ENCODE peak calls at places on chromosome 4, in nine cellular contexts. One of them, this sample, is unnamed.

GRCh38 chr4:2648159-2648814 is 107.8 kb downstream of the TNIP2 start:
- DNase-seq in stromal cell of bone marrow: no peak
- DNase-seq in left ventricle myocardium superior: no peak
- DNase-seq in RWPE1: no peak
- DNase-seq in NCI-H460: no peak
- DNase-seq in hepatocyte: no peak
- DNase-seq in stimulated activated CD4-positive, alpha-beta T cell treated with anti-CD3 and anti-CD28 coated beads, Interleukin-12 subunit alpha, Interleukin-12 subunit beta, amount 100 ng/mL, for 48 hours: no peak
- DNase-seq in NCI-H1092 treated with DMSO at 0.1 percent for 48 hours: no peak
- DNase-seq in GM23248: no peak
- DNase-seq in this sample: no peak

GRCh38 chr4:135256111-135256510 is 1054.5 kb upstream of the PABPC4L start:
- DNase-seq in stromal cell of bone marrow: no peak
- DNase-seq in left ventricle myocardium superior: no peak
- DNase-seq in RWPE1: no peak
- DNase-seq in NCI-H460: no peak
- DNase-seq in hepatocyte: no peak
- DNase-seq in stimulated activated CD4-positive, alpha-beta T cell treated with anti-CD3 and anti-CD28 coated beads, Interleukin-12 subunit alpha, Interleukin-12 subunit beta, amount 100 ng/mL, for 48 hours: no peak
- DNase-seq in NCI-H1092 treated with DMSO at 0.1 percent for 48 hours: no peak
- DNase-seq in GM23248: no peak
- DNase-seq in this sample: no peak

GRCh38 chr4:94743838-94744237 is 13.9 kb upstream of the BMPR1B start:
- DNase-seq in stromal cell of bone marrow: no peak
- DNase-seq in left ventricle myocardium superior: no peak
- DNase-seq in RWPE1: no peak
- DNase-seq in NCI-H460: no peak
- DNase-seq in hepatocyte: no peak
- DNase-seq in stimulated activated CD4-positive, alpha-beta T cell treated with anti-CD3 and anti-CD28 coated beads, Interleukin-12 subunit alpha, Interleukin-12 subunit beta, amount 100 ng/mL, for 48 hours: no peak
- DNase-seq in NCI-H1092 treated with DMSO at 0.1 percent for 48 hours: no peak
- DNase-seq in GM23248: no peak
- DNase-seq in this sample: no peak

GRCh38 chr4:25552580-25553271 is 102.9 kb upstream of the SLC34A2 start:
- DNase-seq in stromal cell of bone marrow: no peak
- DNase-seq in left ventricle myocardium superior: peak; percentile 29
- DNase-seq in RWPE1: no peak
- DNase-seq in NCI-H460: no peak
- DNase-seq in hepatocyte: no peak
- DNase-seq in stimulated activated CD4-positive, alpha-beta T cell treated with anti-CD3 and anti-CD28 coated beads, Interleukin-12 subunit alpha, Interleukin-12 subunit beta, amount 100 ng/mL, for 48 hours: no peak
- DNase-seq in NCI-H1092 treated with DMSO at 0.1 percent for 48 hours: no peak
- DNase-seq in GM23248: peak; percentile 2
- DNase-seq in this sample: no peak

GRCh38 chr4:41258783-41259182 is 2.1 kb downstream of the UCHL1 start:
- DNase-seq in stromal cell of bone marrow: peak; percentile 70
- DNase-seq in left ventricle myocardium superior: no peak
- DNase-seq in RWPE1: peak; percentile 42
- DNase-seq in NCI-H460: peak; percentile 64
- DNase-seq in hepatocyte: peak; percentile 67
- DNase-seq in stimulated activated CD4-positive, alpha-beta T cell treated with anti-CD3 and anti-CD28 coated beads, Interleukin-12 subunit alpha, Interleukin-12 subunit beta, amount 100 ng/mL, for 48 hours: no peak
- DNase-seq in NCI-H1092 treated with DMSO at 0.1 percent for 48 hours: peak; percentile 28
- DNase-seq in GM23248: peak; percentile 82
- DNase-seq in this sample: peak; percentile 57

GRCh38 chr4:152680988-152681731 is 1.4 kb upstream of the TMEM154 start:
- DNase-seq in stromal cell of bone marrow: no peak
- DNase-seq in left ventricle myocardium superior: no peak
- DNase-seq in RWPE1: peak; percentile 93
- DNase-seq in NCI-H460: peak; percentile 16
- DNase-seq in hepatocyte: no peak
- DNase-seq in stimulated activated CD4-positive, alpha-beta T cell treated with anti-CD3 and anti-CD28 coated beads, Interleukin-12 subunit alpha, Interleukin-12 subunit beta, amount 100 ng/mL, for 48 hours: no peak
- DNase-seq in NCI-H1092 treated with DMSO at 0.1 percent for 48 hours: no peak
- DNase-seq in GM23248: peak; percentile 83
- DNase-seq in this sample: peak; percentile 83

GRCh38 chr4:19689511-19689910 is 562.2 kb upstream of the SLIT2 start:
- DNase-seq in stromal cell of bone marrow: peak; percentile 25
- DNase-seq in left ventricle myocardium superior: no peak
- DNase-seq in RWPE1: peak; percentile 3
- DNase-seq in NCI-H460: no peak
- DNase-seq in hepatocyte: no peak
- DNase-seq in stimulated activated CD4-positive, alpha-beta T cell treated with anti-CD3 and anti-CD28 coated beads, Interleukin-12 subunit alpha, Interleukin-12 subunit beta, amount 100 ng/mL, for 48 hours: no peak
- DNase-seq in NCI-H1092 treated with DMSO at 0.1 percent for 48 hours: no peak
- DNase-seq in GM23248: peak; percentile 83
- DNase-seq in this sample: peak; percentile 43

GRCh38 chr4:114399085-114399484 is 199.5 kb upstream of the UGT8 start:
- DNase-seq in stromal cell of bone marrow: no peak
- DNase-seq in left ventricle myocardium superior: no peak
- DNase-seq in RWPE1: no peak
- DNase-seq in NCI-H460: no peak
- DNase-seq in hepatocyte: peak; percentile 32
- DNase-seq in stimulated activated CD4-positive, alpha-beta T cell treated with anti-CD3 and anti-CD28 coated beads, Interleukin-12 subunit alpha, Interleukin-12 subunit beta, amount 100 ng/mL, for 48 hours: no peak
- DNase-seq in NCI-H1092 treated with DMSO at 0.1 percent for 48 hours: no peak
- DNase-seq in GM23248: no peak
- DNase-seq in this sample: no peak

GRCh38 chr4:150098214-150098613 is 20.0 kb downstream of the DCLK2 start:
- DNase-seq in stromal cell of bone marrow: peak; percentile 8
- DNase-seq in left ventricle myocardium superior: no peak
- DNase-seq in RWPE1: no peak
- DNase-seq in NCI-H460: no peak
- DNase-seq in hepatocyte: no peak
- DNase-seq in stimulated activated CD4-positive, alpha-beta T cell treated with anti-CD3 and anti-CD28 coated beads, Interleukin-12 subunit alpha, Interleukin-12 subunit beta, amount 100 ng/mL, for 48 hours: no peak
- DNase-seq in NCI-H1092 treated with DMSO at 0.1 percent for 48 hours: no peak
- DNase-seq in GM23248: no peak
- DNase-seq in this sample: no peak

GRCh38 chr4:23348789-23349498 is 540.9 kb downstream of the PPARGC1A start:
- DNase-seq in stromal cell of bone marrow: no peak
- DNase-seq in left ventricle myocardium superior: no peak
- DNase-seq in RWPE1: no peak
- DNase-seq in NCI-H460: no peak
- DNase-seq in hepatocyte: no peak
- DNase-seq in stimulated activated CD4-positive, alpha-beta T cell treated with anti-CD3 and anti-CD28 coated beads, Interleukin-12 subunit alpha, Interleukin-12 subunit beta, amount 100 ng/mL, for 48 hours: no peak
- DNase-seq in NCI-H1092 treated with DMSO at 0.1 percent for 48 hours: no peak
- DNase-seq in GM23248: no peak
- DNase-seq in this sample: no peak

GRCh38 chr4:141329174-141329569 is 108.5 kb downstream of the ZNF330 start:
- DNase-seq in stromal cell of bone marrow: peak; percentile 54
- DNase-seq in left ventricle myocardium superior: no peak
- DNase-seq in RWPE1: peak; percentile 27
- DNase-seq in NCI-H460: peak; percentile 63
- DNase-seq in hepatocyte: no peak
- DNase-seq in stimulated activated CD4-positive, alpha-beta T cell treated with anti-CD3 and anti-CD28 coated beads, Interleukin-12 subunit alpha, Interleukin-12 subunit beta, amount 100 ng/mL, for 48 hours: no peak
- DNase-seq in NCI-H1092 treated with DMSO at 0.1 percent for 48 hours: no peak
- DNase-seq in GM23248: peak; percentile 87
- DNase-seq in this sample: peak; percentile 8

GRCh38 chr4:3770323-3771166 is 4.4 kb downstream of the ADRA2C start:
- DNase-seq in stromal cell of bone marrow: no peak
- DNase-seq in left ventricle myocardium superior: no peak
- DNase-seq in RWPE1: no peak
- DNase-seq in NCI-H460: no peak
- DNase-seq in hepatocyte: no peak
- DNase-seq in stimulated activated CD4-positive, alpha-beta T cell treated with anti-CD3 and anti-CD28 coated beads, Interleukin-12 subunit alpha, Interleukin-12 subunit beta, amount 100 ng/mL, for 48 hours: no peak
- DNase-seq in NCI-H1092 treated with DMSO at 0.1 percent for 48 hours: no peak
- DNase-seq in GM23248: no peak
- DNase-seq in this sample: no peak

GRCh38 chr4:153471691-153472080 is 5.5 kb downstream of the TMEM131L start:
- DNase-seq in stromal cell of bone marrow: no peak
- DNase-seq in left ventricle myocardium superior: no peak
- DNase-seq in RWPE1: peak; percentile 42
- DNase-seq in NCI-H460: no peak
- DNase-seq in hepatocyte: no peak
- DNase-seq in stimulated activated CD4-positive, alpha-beta T cell treated with anti-CD3 and anti-CD28 coated beads, Interleukin-12 subunit alpha, Interleukin-12 subunit beta, amount 100 ng/mL, for 48 hours: no peak
- DNase-seq in NCI-H1092 treated with DMSO at 0.1 percent for 48 hours: no peak
- DNase-seq in GM23248: no peak
- DNase-seq in this sample: no peak

GRCh38 chr4:39913466-39913865 is 64.2 kb downstream of the PDS5A start:
- DNase-seq in stromal cell of bone marrow: no peak
- DNase-seq in left ventricle myocardium superior: no peak
- DNase-seq in RWPE1: no peak
- DNase-seq in NCI-H460: no peak
- DNase-seq in hepatocyte: no peak
- DNase-seq in stimulated activated CD4-positive, alpha-beta T cell treated with anti-CD3 and anti-CD28 coated beads, Interleukin-12 subunit alpha, Interleukin-12 subunit beta, amount 100 ng/mL, for 48 hours: no peak
- DNase-seq in NCI-H1092 treated with DMSO at 0.1 percent for 48 hours: no peak
- DNase-seq in GM23248: no peak
- DNase-seq in this sample: no peak

GRCh38 chr4:139483000-139483399 is 29.1 kb downstream of the RAB33B start:
- DNase-seq in stromal cell of bone marrow: no peak
- DNase-seq in left ventricle myocardium superior: no peak
- DNase-seq in RWPE1: no peak
- DNase-seq in NCI-H460: no peak
- DNase-seq in hepatocyte: no peak
- DNase-seq in stimulated activated CD4-positive, alpha-beta T cell treated with anti-CD3 and anti-CD28 coated beads, Interleukin-12 subunit alpha, Interleukin-12 subunit beta, amount 100 ng/mL, for 48 hours: no peak
- DNase-seq in NCI-H1092 treated with DMSO at 0.1 percent for 48 hours: no peak
- DNase-seq in GM23248: no peak
- DNase-seq in this sample: no peak

GRCh38 chr4:63788271-63788670 is 621.0 kb downstream of the TECRL start:
- DNase-seq in stromal cell of bone marrow: no peak
- DNase-seq in left ventricle myocardium superior: no peak
- DNase-seq in RWPE1: no peak
- DNase-seq in NCI-H460: no peak
- DNase-seq in hepatocyte: no peak
- DNase-seq in stimulated activated CD4-positive, alpha-beta T cell treated with anti-CD3 and anti-CD28 coated beads, Interleukin-12 subunit alpha, Interleukin-12 subunit beta, amount 100 ng/mL, for 48 hours: no peak
- DNase-seq in NCI-H1092 treated with DMSO at 0.1 percent for 48 hours: no peak
- DNase-seq in GM23248: no peak
- DNase-seq in this sample: no peak

GRCh38 chr4:60129740-60130139 is 1070.4 kb upstream of the ADGRL3 start:
- DNase-seq in stromal cell of bone marrow: no peak
- DNase-seq in left ventricle myocardium superior: no peak
- DNase-seq in RWPE1: peak; percentile 11
- DNase-seq in NCI-H460: no peak
- DNase-seq in hepatocyte: no peak
- DNase-seq in stimulated activated CD4-positive, alpha-beta T cell treated with anti-CD3 and anti-CD28 coated beads, Interleukin-12 subunit alpha, Interleukin-12 subunit beta, amount 100 ng/mL, for 48 hours: no peak
- DNase-seq in NCI-H1092 treated with DMSO at 0.1 percent for 48 hours: no peak
- DNase-seq in GM23248: no peak
- DNase-seq in this sample: no peak

GRCh38 chr4:7808181-7808580 is 131.5 kb downstream of the AFAP1 start:
- DNase-seq in stromal cell of bone marrow: no peak
- DNase-seq in left ventricle myocardium superior: no peak
- DNase-seq in RWPE1: no peak
- DNase-seq in NCI-H460: no peak
- DNase-seq in hepatocyte: no peak
- DNase-seq in stimulated activated CD4-positive, alpha-beta T cell treated with anti-CD3 and anti-CD28 coated beads, Interleukin-12 subunit alpha, Interleukin-12 subunit beta, amount 100 ng/mL, for 48 hours: no peak
- DNase-seq in NCI-H1092 treated with DMSO at 0.1 percent for 48 hours: no peak
- DNase-seq in GM23248: no peak
- DNase-seq in this sample: no peak

GRCh38 chr4:120760047-120760446 is 162.5 kb downstream of the PRDM5 start:
- DNase-seq in stromal cell of bone marrow: no peak
- DNase-seq in left ventricle myocardium superior: no peak
- DNase-seq in RWPE1: no peak
- DNase-seq in NCI-H460: no peak
- DNase-seq in hepatocyte: no peak
- DNase-seq in stimulated activated CD4-positive, alpha-beta T cell treated with anti-CD3 and anti-CD28 coated beads, Interleukin-12 subunit alpha, Interleukin-12 subunit beta, amount 100 ng/mL, for 48 hours: no peak
- DNase-seq in NCI-H1092 treated with DMSO at 0.1 percent for 48 hours: no peak
- DNase-seq in GM23248: no peak
- DNase-seq in this sample: no peak

GRCh38 chr4:185578284-185578683 is 43.0 kb upstream of the PDLIM3 start:
- DNase-seq in stromal cell of bone marrow: no peak
- DNase-seq in left ventricle myocardium superior: no peak
- DNase-seq in RWPE1: no peak
- DNase-seq in NCI-H460: no peak
- DNase-seq in hepatocyte: no peak
- DNase-seq in stimulated activated CD4-positive, alpha-beta T cell treated with anti-CD3 and anti-CD28 coated beads, Interleukin-12 subunit alpha, Interleukin-12 subunit beta, amount 100 ng/mL, for 48 hours: no peak
- DNase-seq in NCI-H1092 treated with DMSO at 0.1 percent for 48 hours: no peak
- DNase-seq in GM23248: no peak
- DNase-seq in this sample: no peak

GRCh38 chr4:56276547-56276946 is 110.7 kb downstream of the AASDH start:
- DNase-seq in stromal cell of bone marrow: no peak
- DNase-seq in left ventricle myocardium superior: no peak
- DNase-seq in RWPE1: no peak
- DNase-seq in NCI-H460: no peak
- DNase-seq in hepatocyte: no peak
- DNase-seq in stimulated activated CD4-positive, alpha-beta T cell treated with anti-CD3 and anti-CD28 coated beads, Interleukin-12 subunit alpha, Interleukin-12 subunit beta, amount 100 ng/mL, for 48 hours: peak; percentile 4
- DNase-seq in NCI-H1092 treated with DMSO at 0.1 percent for 48 hours: no peak
- DNase-seq in GM23248: peak; percentile 11
- DNase-seq in this sample: no peak

GRCh38 chr4:177699365-177700213 is 257.4 kb upstream of the AGA start:
- DNase-seq in stromal cell of bone marrow: peak; percentile 53
- DNase-seq in left ventricle myocardium superior: no peak
- DNase-seq in RWPE1: peak; percentile 11
- DNase-seq in NCI-H460: no peak
- DNase-seq in hepatocyte: no peak
- DNase-seq in stimulated activated CD4-positive, alpha-beta T cell treated with anti-CD3 and anti-CD28 coated beads, Interleukin-12 subunit alpha, Interleukin-12 subunit beta, amount 100 ng/mL, for 48 hours: no peak
- DNase-seq in NCI-H1092 treated with DMSO at 0.1 percent for 48 hours: no peak
- DNase-seq in GM23248: peak; percentile 11
- DNase-seq in this sample: no peak

GRCh38 chr4:72505314-72505744 is 63.7 kb downstream of the ADAMTS3 start:
- DNase-seq in stromal cell of bone marrow: peak; percentile 25
- DNase-seq in left ventricle myocardium superior: no peak
- DNase-seq in RWPE1: peak; percentile 32
- DNase-seq in NCI-H460: peak; percentile 19
- DNase-seq in hepatocyte: peak; percentile 63
- DNase-seq in stimulated activated CD4-positive, alpha-beta T cell treated with anti-CD3 and anti-CD28 coated beads, Interleukin-12 subunit alpha, Interleukin-12 subunit beta, amount 100 ng/mL, for 48 hours: no peak
- DNase-seq in NCI-H1092 treated with DMSO at 0.1 percent for 48 hours: peak; percentile 6
- DNase-seq in GM23248: peak; percentile 70
- DNase-seq in this sample: peak; percentile 11